ENCODE peak calls at places on chromosomes 7 and 10, in five cellular contexts. One of them, this sample, is unnamed. For H3K27me3, the result is how much of the 10 kb centered on the place peaks cover.

GRCh38 chr10:126012485-126012884 is 116.1 kb downstream of the FANK1 start:
- DNase-seq in IMR-90: peak
- DNase-seq in spleen: no peak
- DNase-seq in transverse colon: no peak
- DNase-seq in endothelial cell of umbilical vein: peak
- DNase-seq in this sample: no peak

GRCh38 chr7:954330-955238 is at the start of gene ADAP1:
- DNase-seq in IMR-90: peak
- DNase-seq in spleen: peak
- DNase-seq in transverse colon: peak
- DNase-seq in endothelial cell of umbilical vein: no peak
- DNase-seq in this sample: no peak

GRCh38 chr7:15464762-15465144 is 97.1 kb downstream of the AGMO start:
- DNase-seq in IMR-90: no peak
- DNase-seq in spleen: no peak
- DNase-seq in transverse colon: no peak
- DNase-seq in endothelial cell of umbilical vein: no peak
- DNase-seq in this sample: no peak

GRCh38 chr10:99234067-99234738 is 1.4 kb downstream of the HPSE2 start:
- DNase-seq in IMR-90: peak
- DNase-seq in spleen: peak
- DNase-seq in transverse colon: peak
- DNase-seq in endothelial cell of umbilical vein: peak
- DNase-seq in this sample: peak

GRCh38 chr7:99244942-99245341 is 27.7 kb upstream of the MYH16 start:
- DNase-seq in IMR-90: peak
- DNase-seq in spleen: no peak
- DNase-seq in transverse colon: no peak
- DNase-seq in endothelial cell of umbilical vein: no peak
- DNase-seq in this sample: no peak

GRCh38 chr7:101009629-101010028 is 10.3 kb upstream of the MUC17 start:
- DNase-seq in IMR-90: no peak
- DNase-seq in spleen: no peak
- DNase-seq in transverse colon: no peak
- DNase-seq in endothelial cell of umbilical vein: no peak
- DNase-seq in this sample: no peak

GRCh38 chr10:78255796-78256638 is 222.4 kb downstream of the RPS24 start:
- DNase-seq in IMR-90: peak
- DNase-seq in spleen: no peak
- DNase-seq in transverse colon: peak
- DNase-seq in endothelial cell of umbilical vein: peak
- DNase-seq in this sample: peak

GRCh38 chr10:96043895-96044580 is 655 bp downstream of the CCNJ start:
- DNase-seq in IMR-90: peak
- DNase-seq in spleen: peak
- DNase-seq in transverse colon: peak
- DNase-seq in endothelial cell of umbilical vein: peak
- DNase-seq in this sample: peak

GRCh38 chr10:98363188-98363587 is 51.8 kb downstream of the PYROXD2 start:
- DNase-seq in IMR-90: no peak
- DNase-seq in spleen: no peak
- DNase-seq in transverse colon: no peak
- DNase-seq in endothelial cell of umbilical vein: no peak
- DNase-seq in this sample: no peak

GRCh38 chr10:76197293-76197692 is 765.9 kb downstream of the LRMDA start:
- DNase-seq in IMR-90: no peak
- DNase-seq in spleen: no peak
- DNase-seq in transverse colon: no peak
- DNase-seq in endothelial cell of umbilical vein: no peak
- DNase-seq in this sample: no peak

GRCh38 chr10:90288403-90288933 is 569.4 kb downstream of the HTR7 start:
- DNase-seq in IMR-90: peak
- DNase-seq in spleen: no peak
- DNase-seq in transverse colon: no peak
- DNase-seq in endothelial cell of umbilical vein: peak
- DNase-seq in this sample: no peak

GRCh38 chr7:159094919-159095915 is 49.5 kb downstream of the VIPR2 start:
- DNase-seq in IMR-90: no peak
- DNase-seq in spleen: no peak
- DNase-seq in transverse colon: no peak
- DNase-seq in endothelial cell of umbilical vein: no peak
- DNase-seq in this sample: no peak

GRCh38 chr10:89235073-89235798 is 16.3 kb downstream of the LIPA start:
- DNase-seq in IMR-90: no peak
- DNase-seq in spleen: no peak
- DNase-seq in transverse colon: peak
- DNase-seq in endothelial cell of umbilical vein: no peak
- DNase-seq in this sample: peak

GRCh38 chr7:6071406-6071805 is 40.2 kb downstream of the ANKRD61 start:
- DNase-seq in IMR-90: no peak
- DNase-seq in spleen: no peak
- DNase-seq in transverse colon: no peak
- DNase-seq in endothelial cell of umbilical vein: no peak
- DNase-seq in this sample: no peak

GRCh38 chr7:3892167-3892566 is 591.1 kb downstream of the SDK1 start:
- DNase-seq in IMR-90: peak
- DNase-seq in spleen: no peak
- DNase-seq in transverse colon: no peak
- DNase-seq in endothelial cell of umbilical vein: no peak
- DNase-seq in this sample: no peak

GRCh38 chr7:1825877-1826741 is 156.0 kb downstream of the ELFN1 start:
- DNase-seq in IMR-90: no peak
- DNase-seq in spleen: peak
- DNase-seq in transverse colon: no peak
- DNase-seq in endothelial cell of umbilical vein: no peak
- DNase-seq in this sample: no peak

GRCh38 chr10:99695761-99696160 is 36.2 kb downstream of the COX15 start:
- DNase-seq in IMR-90: peak
- DNase-seq in spleen: no peak
- DNase-seq in transverse colon: no peak
- DNase-seq in endothelial cell of umbilical vein: no peak
- DNase-seq in this sample: no peak

GRCh38 chr10:30155401-30155800 is 96.0 kb upstream of the JCAD start:
- DNase-seq in IMR-90: peak
- DNase-seq in spleen: no peak
- DNase-seq in transverse colon: no peak
- DNase-seq in endothelial cell of umbilical vein: peak
- DNase-seq in this sample: no peak

GRCh38 chr10:95273393-95274312 is 17.1 kb downstream of the PDLIM1 start:
- DNase-seq in IMR-90: peak
- DNase-seq in spleen: no peak
- DNase-seq in transverse colon: peak
- DNase-seq in endothelial cell of umbilical vein: peak
- DNase-seq in this sample: peak

GRCh38 chr7:43646603-43647313 is 63.9 kb downstream of the STK17A start:
- DNase-seq in IMR-90: peak
- DNase-seq in spleen: no peak
- DNase-seq in transverse colon: no peak
- DNase-seq in endothelial cell of umbilical vein: no peak
- DNase-seq in this sample: no peak

GRCh38 chr10:130429809-130430208 is 293.6 kb downstream of the GLRX3 start:
- DNase-seq in IMR-90: no peak
- DNase-seq in spleen: no peak
- DNase-seq in transverse colon: no peak
- DNase-seq in endothelial cell of umbilical vein: no peak
- DNase-seq in this sample: no peak

GRCh38 chr10:119761106-119761505 is 35.3 kb downstream of the INPP5F start:
- DNase-seq in IMR-90: peak
- DNase-seq in spleen: no peak
- DNase-seq in transverse colon: no peak
- DNase-seq in endothelial cell of umbilical vein: peak
- DNase-seq in this sample: no peak

GRCh38 chr7:20033621-20034200 is 183.5 kb downstream of the MACC1 start:
- DNase-seq in IMR-90: peak
- DNase-seq in spleen: no peak
- DNase-seq in transverse colon: no peak
- DNase-seq in endothelial cell of umbilical vein: no peak
- DNase-seq in this sample: no peak

GRCh38 chr7:24560772-24561171 is 12.5 kb upstream of the PALS2 start:
- DNase-seq in IMR-90: no peak
- DNase-seq in spleen: no peak
- DNase-seq in transverse colon: no peak
- DNase-seq in endothelial cell of umbilical vein: no peak
- DNase-seq in this sample: no peak

GRCh38 chr10:77165445-77166316 is 471.9 kb downstream of the KCNMA1 start:
- DNase-seq in IMR-90: peak
- DNase-seq in spleen: no peak
- DNase-seq in transverse colon: peak
- DNase-seq in endothelial cell of umbilical vein: peak
- DNase-seq in this sample: peak

GRCh38 chr7:96224682-96225081 is 97.2 kb downstream of the SLC25A13 start:
- DNase-seq in IMR-90: no peak
- DNase-seq in spleen: no peak
- DNase-seq in transverse colon: no peak
- DNase-seq in endothelial cell of umbilical vein: peak
- DNase-seq in this sample: no peak

GRCh38 chr7:35430547-35431153 is 176.8 kb upstream of the TBX20 start:
- DNase-seq in IMR-90: no peak
- DNase-seq in spleen: no peak
- DNase-seq in transverse colon: no peak
- DNase-seq in endothelial cell of umbilical vein: peak
- DNase-seq in this sample: no peak

GRCh38 chr10:7756360-7756992 is 31.3 kb downstream of the KIN start:
- DNase-seq in IMR-90: peak
- DNase-seq in spleen: no peak
- DNase-seq in transverse colon: peak
- DNase-seq in endothelial cell of umbilical vein: peak
- DNase-seq in this sample: no peak

GRCh38 chr7:116632349-116632748 is 39.6 kb upstream of the MET start:
- DNase-seq in IMR-90: peak
- DNase-seq in spleen: no peak
- DNase-seq in transverse colon: no peak
- DNase-seq in endothelial cell of umbilical vein: no peak
- DNase-seq in this sample: no peak

GRCh38 chr7:36393826-36394225 is 4.2 kb downstream of the ANLN start:
- DNase-seq in IMR-90: no peak
- DNase-seq in spleen: no peak
- DNase-seq in transverse colon: no peak
- DNase-seq in endothelial cell of umbilical vein: no peak
- DNase-seq in this sample: no peak

GRCh38 chr7:100506356-100506930 is 22.7 kb downstream of the NYAP1 start:
- DNase-seq in IMR-90: no peak
- DNase-seq in spleen: no peak
- DNase-seq in transverse colon: no peak
- DNase-seq in endothelial cell of umbilical vein: no peak
- DNase-seq in this sample: no peak

GRCh38 chr10:60414877-60415585 is 25.4 kb upstream of the ANK3 start:
- DNase-seq in IMR-90: peak
- DNase-seq in spleen: no peak
- DNase-seq in transverse colon: no peak
- DNase-seq in endothelial cell of umbilical vein: peak
- DNase-seq in this sample: no peak

GRCh38 chr10:79398642-79399041 is 46.8 kb downstream of the ZCCHC24 start:
- DNase-seq in IMR-90: no peak
- DNase-seq in spleen: no peak
- DNase-seq in transverse colon: no peak
- DNase-seq in endothelial cell of umbilical vein: no peak
- DNase-seq in this sample: no peak
- H3K4me3 ChIP-seq in IMR-90: no peak
- H3K4me3 ChIP-seq in spleen: no peak
- H3K4me3 ChIP-seq in transverse colon: no peak
- H3K4me3 ChIP-seq in endothelial cell of umbilical vein: no peak
- H3K4me3 ChIP-seq in this sample: no peak

GRCh38 chr7:74480861-74481417 is 27.2 kb downstream of the GTF2IRD1 start:
- DNase-seq in IMR-90: peak
- DNase-seq in spleen: peak
- DNase-seq in transverse colon: peak
- DNase-seq in endothelial cell of umbilical vein: peak
- DNase-seq in this sample: no peak
- TF ChIP-seq POLR2A in IMR-90: peak
- TF ChIP-seq POLR2A in spleen: no peak
- TF ChIP-seq POLR2A in transverse colon: no peak
- TF ChIP-seq POLR2A in endothelial cell of umbilical vein: peak
- TF ChIP-seq POLR2A in this sample: no peak

GRCh38 chr7:28572321-28573058 is 160.2 kb downstream of the CREB5 start:
- DNase-seq in IMR-90: no peak
- DNase-seq in spleen: no peak
- DNase-seq in transverse colon: no peak
- DNase-seq in endothelial cell of umbilical vein: no peak
- DNase-seq in this sample: no peak
- H3K27me3 ChIP-seq in IMR-90: under half
- H3K27me3 ChIP-seq in spleen: under half
- H3K27me3 ChIP-seq in transverse colon: half or more
- H3K27me3 ChIP-seq in endothelial cell of umbilical vein: under half
- H3K27me3 ChIP-seq in this sample: under half

GRCh38 chr7:22549051-22549450 is 49.1 kb upstream of the STEAP1B start:
- DNase-seq in IMR-90: no peak
- DNase-seq in spleen: no peak
- DNase-seq in transverse colon: no peak
- DNase-seq in endothelial cell of umbilical vein: no peak
- DNase-seq in this sample: no peak
- H3K4me3 ChIP-seq in IMR-90: no peak
- H3K4me3 ChIP-seq in spleen: no peak
- H3K4me3 ChIP-seq in transverse colon: no peak
- H3K4me3 ChIP-seq in endothelial cell of umbilical vein: no peak
- H3K4me3 ChIP-seq in this sample: no peak

DNA sequence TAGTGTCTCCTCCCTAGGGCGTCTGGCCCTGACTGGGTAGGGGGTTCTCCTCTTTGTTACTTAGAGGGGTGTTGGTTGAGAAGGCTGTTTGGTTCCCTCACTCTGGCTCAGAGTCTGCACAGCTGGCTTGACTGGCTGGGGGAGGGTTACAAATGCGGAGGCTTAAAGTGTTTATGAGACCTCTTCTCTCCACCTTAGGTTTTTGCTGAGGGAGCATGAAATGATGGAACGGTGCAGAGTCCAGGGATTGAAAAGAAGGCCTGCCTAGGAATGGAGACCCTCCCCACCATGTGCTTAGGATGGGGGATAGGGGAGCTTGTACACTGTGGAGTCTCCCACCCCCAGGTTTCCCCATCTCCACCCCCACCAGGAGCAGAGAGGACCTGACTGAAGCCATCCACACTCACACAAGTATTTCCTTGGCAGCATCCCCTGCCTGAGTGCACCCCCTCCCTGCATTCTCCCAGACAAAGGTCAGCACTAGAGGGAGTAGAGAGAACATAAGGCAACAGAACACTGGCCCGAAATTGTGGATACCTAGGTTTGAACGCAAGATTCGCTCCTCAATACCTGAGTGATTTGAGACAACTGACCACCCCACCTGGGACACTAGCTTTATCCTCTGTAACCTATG is 1.7 kb upstream of the LDB1 start:
- DNase-seq in IMR-90: peak
- DNase-seq in spleen: no peak
- DNase-seq in transverse colon: peak
- DNase-seq in endothelial cell of umbilical vein: no peak
- DNase-seq in this sample: no peak
- TF ChIP-seq POLR2A in IMR-90: no peak
- TF ChIP-seq POLR2A in spleen: no peak
- TF ChIP-seq POLR2A in transverse colon: no peak
- TF ChIP-seq POLR2A in endothelial cell of umbilical vein: no peak
- TF ChIP-seq POLR2A in this sample: no peak

GRCh38 chr7:50303894-50304157 is 690 bp upstream of the IKZF1 start:
- DNase-seq in IMR-90: no peak
- DNase-seq in spleen: peak
- DNase-seq in transverse colon: no peak
- DNase-seq in endothelial cell of umbilical vein: no peak
- DNase-seq in this sample: no peak
- H3K27me3 ChIP-seq in IMR-90: under half
- H3K27me3 ChIP-seq in spleen: under half
- H3K27me3 ChIP-seq in transverse colon: under half
- H3K27me3 ChIP-seq in endothelial cell of umbilical vein: under half
- H3K27me3 ChIP-seq in this sample: under half

This sample was measured in gastrocnemius medialis.